ENCODE peak calls at places on chromosomes 1 and 21, in four cellular contexts. One of them, this sample, is unnamed.

GRCh38 chr1:82299680-82300079 is 498.9 kb downstream of the ADGRL2 start:
- DNase-seq in K562: no peak
- DNase-seq in GM12878: no peak
- DNase-seq in HepG2: no peak
- DNase-seq in this sample: no peak

GRCh38 chr1:238985312-238985711 is 401.1 kb upstream of the CHRM3 start:
- DNase-seq in K562: no peak
- DNase-seq in GM12878: no peak
- DNase-seq in HepG2: no peak
- DNase-seq in this sample: no peak

GRCh38 chr1:42692461-42692860 is 10.2 kb downstream of the YBX1 start:
- DNase-seq in K562: no peak
- DNase-seq in GM12878: no peak
- DNase-seq in HepG2: no peak
- DNase-seq in this sample: no peak

GRCh38 chr1:246566808-246567154 is 525 bp downstream of the CNST start:
- DNase-seq in K562: peak
- DNase-seq in GM12878: no peak
- DNase-seq in HepG2: no peak
- DNase-seq in this sample: no peak

GRCh38 chr1:110151175-110151715 is 951 bp downstream of the SLC6A17 start:
- DNase-seq in K562: no peak
- DNase-seq in GM12878: no peak
- DNase-seq in HepG2: no peak
- DNase-seq in this sample: no peak

GRCh38 chr1:245153645-245154428 is 948 bp upstream of the KIF26B start:
- DNase-seq in K562: peak
- DNase-seq in GM12878: no peak
- DNase-seq in HepG2: no peak
- DNase-seq in this sample: peak

GRCh38 chr1:1371354-1371740 is 3.7 kb downstream of the AURKAIP1 start:
- DNase-seq in K562: no peak
- DNase-seq in GM12878: no peak
- DNase-seq in HepG2: no peak
- DNase-seq in this sample: no peak

GRCh38 chr1:6097117-6097595 is 51.5 kb downstream of the KCNAB2 start:
- DNase-seq in K562: no peak
- DNase-seq in GM12878: no peak
- DNase-seq in HepG2: no peak
- DNase-seq in this sample: no peak

GRCh38 chr1:221162939-221163338 is 283.7 kb downstream of the HLX start:
- DNase-seq in K562: no peak
- DNase-seq in GM12878: no peak
- DNase-seq in HepG2: no peak
- DNase-seq in this sample: no peak

GRCh38 chr1:246971322-246971721 is 36.5 kb downstream of the ZNF695 start:
- DNase-seq in K562: no peak
- DNase-seq in GM12878: no peak
- DNase-seq in HepG2: peak
- DNase-seq in this sample: peak

GRCh38 chr1:13756557-13757315 is 56.7 kb downstream of the PRDM2 start:
- DNase-seq in K562: no peak
- DNase-seq in GM12878: no peak
- DNase-seq in HepG2: no peak
- DNase-seq in this sample: no peak

GRCh38 chr1:99992044-99992722 is 22.4 kb downstream of the SLC35A3 start:
- DNase-seq in K562: no peak
- DNase-seq in GM12878: no peak
- DNase-seq in HepG2: no peak
- DNase-seq in this sample: no peak

GRCh38 chr1:196393742-196394141 is 214.5 kb downstream of the KCNT2 start:
- DNase-seq in K562: no peak
- DNase-seq in GM12878: no peak
- DNase-seq in HepG2: no peak
- DNase-seq in this sample: peak

GRCh38 chr21:34885636-34886553 is 163.2 kb downstream of the RUNX1 start:
- DNase-seq in K562: no peak
- DNase-seq in GM12878: no peak
- DNase-seq in HepG2: peak
- DNase-seq in this sample: peak
- H3K9ac ChIP-seq in K562: peak
- H3K9ac ChIP-seq in GM12878: peak
- H3K9ac ChIP-seq in HepG2: peak
- H3K9ac ChIP-seq in this sample: peak

GRCh38 chr1:52357397-52357796 is 8.6 kb downstream of the CC2D1B start:
- DNase-seq in K562: no peak
- DNase-seq in GM12878: no peak
- DNase-seq in HepG2: no peak
- DNase-seq in this sample: no peak
- TF ChIP-seq MYC in K562: no peak
- TF ChIP-seq MYC in GM12878: no peak
- TF ChIP-seq MYC in HepG2: no peak
- TF ChIP-seq MYC in this sample: no peak

GRCh38 chr1:200775850-200776249 is 37.2 kb downstream of the CAMSAP2 start:
- DNase-seq in K562: no peak
- DNase-seq in GM12878: no peak
- DNase-seq in HepG2: no peak
- DNase-seq in this sample: no peak
- H3K4me2 ChIP-seq in K562: no peak
- H3K4me2 ChIP-seq in GM12878: no peak
- H3K4me2 ChIP-seq in HepG2: no peak
- H3K4me2 ChIP-seq in this sample: no peak

DNA sequence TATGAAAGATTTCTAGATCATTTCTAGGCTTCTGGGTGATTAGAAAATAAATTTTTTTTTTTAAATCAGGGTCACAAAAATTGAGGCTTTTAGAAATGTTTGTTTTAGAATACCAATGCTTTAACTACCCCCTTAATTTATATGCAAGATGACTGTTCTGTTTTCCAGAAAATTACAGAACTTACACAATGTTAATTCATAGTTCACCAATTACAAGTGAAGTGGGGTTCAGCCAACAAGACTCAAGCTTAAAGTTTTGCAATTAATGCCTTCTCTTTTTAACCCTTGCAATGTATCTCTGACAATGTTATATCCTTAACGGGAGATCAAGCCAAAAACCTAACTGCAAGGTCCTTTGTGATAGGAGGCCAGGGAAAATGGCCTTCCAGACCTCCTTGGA is 5.6 kb downstream of the PRELP start:
- DNase-seq in K562: no peak
- DNase-seq in GM12878: no peak
- DNase-seq in HepG2: no peak
- DNase-seq in this sample: no peak
- H3K9ac ChIP-seq in K562: no peak
- H3K9ac ChIP-seq in GM12878: no peak
- H3K9ac ChIP-seq in HepG2: no peak
- H3K9ac ChIP-seq in this sample: no peak

GRCh38 chr1:8461341-8462110 is 143.6 kb downstream of the SLC45A1 start:
- DNase-seq in K562: no peak
- DNase-seq in GM12878: no peak
- DNase-seq in HepG2: no peak
- DNase-seq in this sample: no peak

GRCh38 chr1:8464377-8464776 is 146.5 kb downstream of the SLC45A1 start:
- DNase-seq in K562: no peak
- DNase-seq in GM12878: no peak
- DNase-seq in HepG2: no peak
- DNase-seq in this sample: no peak

GRCh38 chr1:8464987-8465386 is 147.1 kb downstream of the SLC45A1 start:
- DNase-seq in K562: no peak
- DNase-seq in GM12878: no peak
- DNase-seq in HepG2: no peak
- DNase-seq in this sample: no peak

GRCh38 chr1:8462298-8462946 is 144.5 kb downstream of the SLC45A1 start:
- DNase-seq in K562: no peak
- DNase-seq in GM12878: no peak
- DNase-seq in HepG2: no peak
- DNase-seq in this sample: no peak

DNA sequence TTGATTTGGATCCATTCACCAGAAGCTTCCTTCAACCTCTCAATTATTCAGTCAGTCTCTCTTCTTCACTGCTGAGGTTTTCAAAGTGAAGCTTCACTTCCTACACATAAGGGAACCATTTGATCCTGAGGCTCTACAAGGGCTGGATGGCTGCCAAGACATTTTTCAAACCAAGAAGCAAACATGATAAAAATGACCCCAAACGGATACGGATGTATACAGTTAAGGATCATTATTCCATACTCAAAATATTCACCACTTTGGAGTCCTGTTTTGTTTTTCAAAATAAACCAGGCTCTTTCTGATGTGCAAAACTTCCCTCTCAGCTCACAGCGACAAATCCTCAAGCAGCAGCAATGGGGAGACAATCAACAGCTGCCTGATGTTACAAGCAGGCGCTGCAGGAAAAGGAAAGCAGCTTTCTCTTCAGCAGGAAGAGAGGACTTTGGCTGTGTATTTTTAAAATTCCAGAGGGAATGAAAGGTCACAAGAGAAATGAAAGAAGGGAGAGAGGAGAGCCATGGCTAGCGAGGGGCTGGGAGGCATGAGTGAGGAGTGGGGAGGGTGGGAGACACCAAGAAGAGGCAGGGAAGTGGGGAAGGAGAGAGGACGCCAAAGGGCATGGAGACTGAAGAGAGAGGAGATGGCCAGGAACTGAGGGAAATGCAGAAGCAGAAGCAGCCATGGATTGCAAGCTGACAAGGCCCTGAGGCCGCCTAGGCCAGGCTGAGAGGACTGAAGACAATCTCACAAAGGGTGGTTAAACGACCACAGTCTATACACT is 145.4 kb downstream of the SLC45A1 start:
- DNase-seq in K562: no peak
- DNase-seq in GM12878: no peak
- DNase-seq in HepG2: peak
- DNase-seq in this sample: peak
- TF ChIP-seq MYC in K562: no peak
- TF ChIP-seq MYC in GM12878: no peak
- TF ChIP-seq MYC in HepG2: no peak
- TF ChIP-seq MYC in this sample: no peak

GRCh38 chr1:31700468-31701136 is 3.2 kb downstream of the COL16A1 start:
- DNase-seq in K562: no peak
- DNase-seq in GM12878: no peak
- DNase-seq in HepG2: no peak
- DNase-seq in this sample: no peak
- H3K4me2 ChIP-seq in K562: no peak
- H3K4me2 ChIP-seq in GM12878: no peak
- H3K4me2 ChIP-seq in HepG2: peak
- H3K4me2 ChIP-seq in this sample: no peak

GRCh38 chr1:9050803-9051202 is 18.6 kb downstream of the SLC2A5 start:
- DNase-seq in K562: no peak
- DNase-seq in GM12878: no peak
- DNase-seq in HepG2: no peak
- DNase-seq in this sample: no peak
- H3K9ac ChIP-seq in K562: no peak
- H3K9ac ChIP-seq in GM12878: no peak
- H3K9ac ChIP-seq in HepG2: no peak
- H3K9ac ChIP-seq in this sample: no peak

DNA sequence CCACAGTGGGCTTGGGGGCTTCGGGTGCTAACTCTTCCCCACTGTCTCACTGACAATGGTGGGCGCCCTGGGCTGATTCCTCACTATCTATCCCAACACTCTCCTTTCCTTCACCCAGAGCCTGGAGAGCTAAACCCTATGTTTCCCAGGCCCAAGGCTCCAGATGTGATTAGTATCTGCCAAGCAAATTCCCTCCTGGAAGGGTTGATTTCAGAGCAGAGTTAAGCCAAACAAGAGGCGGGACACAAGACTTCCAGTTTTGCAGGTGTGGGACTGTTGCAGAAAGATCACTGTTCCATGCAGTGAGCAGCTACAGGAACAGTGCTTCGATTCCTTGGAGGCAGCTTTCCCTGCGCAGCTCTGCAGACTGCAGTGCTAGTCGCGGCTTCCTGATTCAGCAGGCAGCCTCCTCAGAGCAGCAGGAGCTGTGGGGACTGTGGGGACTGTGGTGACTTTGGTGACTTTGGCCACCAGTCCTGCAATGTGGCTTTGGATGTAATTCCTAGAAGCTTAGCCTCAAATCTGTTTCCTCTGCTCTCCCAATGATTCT is 168.4 kb downstream of the RHOU start:
- DNase-seq in K562: no peak
- DNase-seq in GM12878: no peak
- DNase-seq in HepG2: no peak
- DNase-seq in this sample: peak
- TF ChIP-seq MYC in K562: no peak
- TF ChIP-seq MYC in GM12878: no peak
- TF ChIP-seq MYC in HepG2: no peak
- TF ChIP-seq MYC in this sample: no peak

GRCh38 chr1:47023268-47024137 is at the start of gene CYP4X1:
- DNase-seq in K562: no peak
- DNase-seq in GM12878: no peak
- DNase-seq in HepG2: no peak
- DNase-seq in this sample: peak
- H3K4me2 ChIP-seq in K562: no peak
- H3K4me2 ChIP-seq in GM12878: no peak
- H3K4me2 ChIP-seq in HepG2: no peak
- H3K4me2 ChIP-seq in this sample: peak

GRCh38 chr1:153646672-153647374 is 11.7 kb upstream of the SNAPIN start:
- DNase-seq in K562: no peak
- DNase-seq in GM12878: no peak
- DNase-seq in HepG2: no peak
- DNase-seq in this sample: no peak
- H3K9ac ChIP-seq in K562: no peak
- H3K9ac ChIP-seq in GM12878: no peak
- H3K9ac ChIP-seq in HepG2: no peak
- H3K9ac ChIP-seq in this sample: no peak